ENCODE peak calls at places on chromosomes 4 and X, in nine cellular contexts. One of them, this sample, is unnamed.

GRCh38 chr4:61202100-61202637 is 2.0 kb downstream of the ADGRL3 start:
- DNase-seq in K562: no peak
- DNase-seq in HL-60: no peak
- DNase-seq in H1: peak; percentile 60
- DNase-seq in stomach: no peak
- DNase-seq in endothelial cell of umbilical vein: no peak
- DNase-seq in sigmoid colon: peak; percentile 57
- DNase-seq in breast epithelium: no peak
- DNase-seq in HCT116: no peak
- DNase-seq in this sample: no peak

GRCh38 chrX:1453390-1453783 is 678 bp upstream of the ASMTL start:
- DNase-seq in sigmoid colon: no peak
- DNase-seq in H1: no peak
- DNase-seq in HCT116: no peak
- DNase-seq in breast epithelium: no peak
- DNase-seq in K562: no peak
- DNase-seq in HL-60: no peak
- DNase-seq in endothelial cell of umbilical vein: no peak
- DNase-seq in stomach: no peak
- DNase-seq in this sample: no peak

GRCh38 chr4:160375746-160376452 is 1273.0 kb downstream of the RAPGEF2 start:
- DNase-seq in endothelial cell of umbilical vein: no peak
- DNase-seq in H1: no peak
- DNase-seq in sigmoid colon: no peak
- DNase-seq in HCT116: no peak
- DNase-seq in K562: no peak
- DNase-seq in breast epithelium: no peak
- DNase-seq in stomach: no peak
- DNase-seq in HL-60: no peak
- DNase-seq in this sample: no peak

GRCh38 chr4:38236503-38236902 is 276.3 kb downstream of the PTTG2 start:
- DNase-seq in HL-60: no peak
- DNase-seq in endothelial cell of umbilical vein: no peak
- DNase-seq in breast epithelium: no peak
- DNase-seq in stomach: no peak
- DNase-seq in H1: peak; percentile 33
- DNase-seq in HCT116: no peak
- DNase-seq in sigmoid colon: no peak
- DNase-seq in K562: no peak
- DNase-seq in this sample: no peak

GRCh38 chr4:22389240-22389871 is 126.5 kb downstream of the ADGRA3 start:
- DNase-seq in stomach: peak; percentile 45
- DNase-seq in H1: no peak
- DNase-seq in sigmoid colon: no peak
- DNase-seq in breast epithelium: no peak
- DNase-seq in K562: peak; percentile 55
- DNase-seq in HCT116: peak; percentile 48
- DNase-seq in endothelial cell of umbilical vein: peak; percentile 78
- DNase-seq in HL-60: peak; percentile 21
- DNase-seq in this sample: peak; percentile 21

GRCh38 chrX:133544105-133544504 is 128.8 kb upstream of the GPC4 start:
- DNase-seq in breast epithelium: no peak
- DNase-seq in HCT116: peak; percentile 67
- DNase-seq in sigmoid colon: no peak
- DNase-seq in endothelial cell of umbilical vein: no peak
- DNase-seq in K562: no peak
- DNase-seq in H1: no peak
- DNase-seq in HL-60: peak; percentile 6
- DNase-seq in stomach: no peak
- DNase-seq in this sample: no peak

GRCh38 chrX:9562851-9563250 is 98.0 kb downstream of the TBL1X start:
- DNase-seq in HL-60: no peak
- DNase-seq in HCT116: no peak
- DNase-seq in endothelial cell of umbilical vein: no peak
- DNase-seq in sigmoid colon: no peak
- DNase-seq in H1: no peak
- DNase-seq in stomach: no peak
- DNase-seq in K562: no peak
- DNase-seq in breast epithelium: peak; percentile 60
- DNase-seq in this sample: peak; percentile 20

GRCh38 chr4:8315343-8316250 is 46.0 kb downstream of the HTRA3 start:
- DNase-seq in endothelial cell of umbilical vein: peak; percentile 81
- DNase-seq in stomach: peak; percentile 61
- DNase-seq in HL-60: no peak
- DNase-seq in H1: peak; percentile 58
- DNase-seq in sigmoid colon: peak; percentile 87
- DNase-seq in K562: no peak
- DNase-seq in breast epithelium: no peak
- DNase-seq in HCT116: peak; percentile 13
- DNase-seq in this sample: peak; percentile 51

GRCh38 chrX:109856974-109857373 is 123.9 kb upstream of the ACSL4 start:
- DNase-seq in K562: peak; percentile 57
- DNase-seq in HL-60: no peak
- DNase-seq in endothelial cell of umbilical vein: peak; percentile 66
- DNase-seq in H1: no peak
- DNase-seq in stomach: no peak
- DNase-seq in HCT116: no peak
- DNase-seq in breast epithelium: no peak
- DNase-seq in sigmoid colon: no peak
- DNase-seq in this sample: no peak

GRCh38 chr4:19659131-19659530 is 592.6 kb upstream of the SLIT2 start:
- DNase-seq in HCT116: no peak
- DNase-seq in HL-60: no peak
- DNase-seq in endothelial cell of umbilical vein: no peak
- DNase-seq in sigmoid colon: no peak
- DNase-seq in breast epithelium: no peak
- DNase-seq in K562: no peak
- DNase-seq in stomach: no peak
- DNase-seq in H1: no peak
- DNase-seq in this sample: no peak

GRCh38 chr4:121642292-121642691 is 54.5 kb downstream of the ANXA5 start:
- DNase-seq in HCT116: no peak
- DNase-seq in K562: no peak
- DNase-seq in breast epithelium: no peak
- DNase-seq in sigmoid colon: no peak
- DNase-seq in stomach: no peak
- DNase-seq in endothelial cell of umbilical vein: no peak
- DNase-seq in HL-60: no peak
- DNase-seq in H1: no peak
- DNase-seq in this sample: no peak

GRCh38 chrX:37825225-37825842 is 22.0 kb downstream of the DYNLT3 start:
- DNase-seq in stomach: peak; percentile 57
- DNase-seq in sigmoid colon: peak; percentile 64
- DNase-seq in K562: peak; percentile 51
- DNase-seq in H1: peak; percentile 44
- DNase-seq in breast epithelium: peak; percentile 30
- DNase-seq in HL-60: no peak
- DNase-seq in HCT116: peak; percentile 8
- DNase-seq in endothelial cell of umbilical vein: peak; percentile 33
- DNase-seq in this sample: peak; percentile 30

GRCh38 chrX:18885317-18886004 is 98.5 kb downstream of the PHKA2 start:
- DNase-seq in HL-60: no peak
- DNase-seq in H1: no peak
- DNase-seq in stomach: no peak
- DNase-seq in HCT116: no peak
- DNase-seq in sigmoid colon: peak; percentile 54
- DNase-seq in endothelial cell of umbilical vein: peak; percentile 31
- DNase-seq in K562: no peak
- DNase-seq in breast epithelium: no peak
- DNase-seq in this sample: no peak

GRCh38 chrX:18886005-18886343 is 97.9 kb downstream of the PHKA2 start:
- DNase-seq in HCT116: no peak
- DNase-seq in HL-60: no peak
- DNase-seq in sigmoid colon: no peak
- DNase-seq in K562: no peak
- DNase-seq in endothelial cell of umbilical vein: no peak
- DNase-seq in H1: no peak
- DNase-seq in stomach: no peak
- DNase-seq in breast epithelium: no peak
- DNase-seq in this sample: no peak

GRCh38 chrX:18883234-18883960 is 100.5 kb downstream of the PHKA2 start:
- DNase-seq in sigmoid colon: peak; percentile 58
- DNase-seq in endothelial cell of umbilical vein: no peak
- DNase-seq in breast epithelium: no peak
- DNase-seq in HL-60: no peak
- DNase-seq in stomach: peak; percentile 36
- DNase-seq in H1: no peak
- DNase-seq in HCT116: no peak
- DNase-seq in K562: no peak
- DNase-seq in this sample: no peak

GRCh38 chrX:18884916-18885315 is 99.0 kb downstream of the PHKA2 start:
- DNase-seq in K562: no peak
- DNase-seq in HL-60: no peak
- DNase-seq in sigmoid colon: no peak
- DNase-seq in endothelial cell of umbilical vein: no peak
- DNase-seq in breast epithelium: no peak
- DNase-seq in H1: no peak
- DNase-seq in stomach: no peak
- DNase-seq in HCT116: no peak
- DNase-seq in this sample: no peak

GRCh38 chrX:18883961-18884765 is 99.8 kb downstream of the PHKA2 start:
- DNase-seq in sigmoid colon: no peak
- DNase-seq in H1: no peak
- DNase-seq in endothelial cell of umbilical vein: no peak
- DNase-seq in stomach: no peak
- DNase-seq in breast epithelium: no peak
- DNase-seq in K562: no peak
- DNase-seq in HCT116: no peak
- DNase-seq in HL-60: no peak
- DNase-seq in this sample: no peak
- TF ChIP-seq CTCF in sigmoid colon: no peak
- TF ChIP-seq CTCF in H1: no peak
- TF ChIP-seq CTCF in endothelial cell of umbilical vein: no peak
- TF ChIP-seq CTCF in stomach: no peak
- TF ChIP-seq CTCF in breast epithelium: no peak
- TF ChIP-seq CTCF in K562: no peak
- TF ChIP-seq CTCF in HCT116: no peak
- TF ChIP-seq CTCF in HL-60: no peak
- TF ChIP-seq CTCF in this sample: no peak

DNA sequence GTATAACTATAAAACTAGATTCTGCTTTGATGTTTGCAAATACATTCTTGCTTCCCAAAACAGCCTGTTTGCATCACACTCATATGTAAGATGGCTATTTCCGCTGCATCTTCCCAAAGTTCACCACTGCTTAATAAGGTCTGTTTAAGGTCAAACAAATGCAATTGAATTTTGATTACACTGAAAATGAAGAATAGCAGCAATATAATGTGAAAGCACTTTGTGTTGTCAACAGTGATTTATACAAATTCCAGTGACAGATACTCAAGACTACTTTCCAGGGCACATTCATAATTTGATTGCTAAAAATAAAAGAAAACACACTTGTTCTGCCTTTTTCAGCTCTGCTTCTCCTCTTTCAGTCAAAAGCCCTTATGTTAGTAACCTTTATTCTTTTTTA is 8.1 kb upstream of the PGAM4 start:
- DNase-seq in HL-60: no peak
- DNase-seq in sigmoid colon: no peak
- DNase-seq in stomach: no peak
- DNase-seq in H1: no peak
- DNase-seq in HCT116: no peak
- DNase-seq in breast epithelium: no peak
- DNase-seq in endothelial cell of umbilical vein: no peak
- DNase-seq in K562: no peak
- DNase-seq in this sample: no peak
- H3K27ac ChIP-seq in HL-60: no peak overlapping the region
- H3K27ac ChIP-seq in sigmoid colon: no peak overlapping the region
- H3K27ac ChIP-seq in stomach: no peak overlapping the region
- H3K27ac ChIP-seq in H1: no peak overlapping the region
- H3K27ac ChIP-seq in HCT116: no peak overlapping the region
- H3K27ac ChIP-seq in breast epithelium: no peak overlapping the region
- H3K27ac ChIP-seq in endothelial cell of umbilical vein: no peak overlapping the region
- H3K27ac ChIP-seq in K562: no peak overlapping the region
- H3K27ac ChIP-seq in this sample: no peak overlapping the region

GRCh38 chr4:73839071-73839470 is 2.6 kb downstream of the CXCL6 start:
- DNase-seq in HCT116: no peak
- DNase-seq in breast epithelium: no peak
- DNase-seq in K562: no peak
- DNase-seq in HL-60: no peak
- DNase-seq in sigmoid colon: no peak
- DNase-seq in endothelial cell of umbilical vein: no peak
- DNase-seq in H1: no peak
- DNase-seq in stomach: no peak
- DNase-seq in this sample: no peak

GRCh38 chr4:73841243-73841925 is 4.9 kb downstream of the CXCL6 start:
- DNase-seq in endothelial cell of umbilical vein: peak; percentile 39
- DNase-seq in breast epithelium: no peak
- DNase-seq in sigmoid colon: no peak
- DNase-seq in HL-60: no peak
- DNase-seq in H1: no peak
- DNase-seq in HCT116: no peak
- DNase-seq in K562: no peak
- DNase-seq in stomach: no peak
- DNase-seq in this sample: no peak

GRCh38 chr4:73839715-73840114 is 3.2 kb downstream of the CXCL6 start:
- DNase-seq in H1: no peak
- DNase-seq in breast epithelium: no peak
- DNase-seq in endothelial cell of umbilical vein: no peak
- DNase-seq in stomach: no peak
- DNase-seq in HL-60: no peak
- DNase-seq in sigmoid colon: no peak
- DNase-seq in HCT116: no peak
- DNase-seq in K562: no peak
- DNase-seq in this sample: no peak

GRCh38 chr4:73832651-73833237 is 3.7 kb upstream of the CXCL6 start:
- DNase-seq in HCT116: no peak
- DNase-seq in H1: no peak
- DNase-seq in endothelial cell of umbilical vein: no peak
- DNase-seq in breast epithelium: no peak
- DNase-seq in K562: peak; percentile 83
- DNase-seq in sigmoid colon: no peak
- DNase-seq in HL-60: no peak
- DNase-seq in stomach: no peak
- DNase-seq in this sample: no peak

GRCh38 chr4:73836373-73837269 is at the start of gene CXCL6:
- DNase-seq in K562: no peak
- DNase-seq in stomach: peak; percentile 48
- DNase-seq in endothelial cell of umbilical vein: peak; percentile 40
- DNase-seq in breast epithelium: no peak
- DNase-seq in sigmoid colon: peak; percentile 71
- DNase-seq in H1: peak; percentile 79
- DNase-seq in HL-60: no peak
- DNase-seq in HCT116: no peak
- DNase-seq in this sample: peak; percentile 28
- TF ChIP-seq POLR2AphosphoS5 in K562: no peak
- TF ChIP-seq POLR2AphosphoS5 in stomach: no peak
- TF ChIP-seq POLR2AphosphoS5 in endothelial cell of umbilical vein: no peak
- TF ChIP-seq POLR2AphosphoS5 in breast epithelium: no peak
- TF ChIP-seq POLR2AphosphoS5 in sigmoid colon: no peak
- TF ChIP-seq POLR2AphosphoS5 in H1: no peak
- TF ChIP-seq POLR2AphosphoS5 in HL-60: no peak
- TF ChIP-seq POLR2AphosphoS5 in HCT116: no peak
- TF ChIP-seq POLR2AphosphoS5 in this sample: no peak

DNA sequence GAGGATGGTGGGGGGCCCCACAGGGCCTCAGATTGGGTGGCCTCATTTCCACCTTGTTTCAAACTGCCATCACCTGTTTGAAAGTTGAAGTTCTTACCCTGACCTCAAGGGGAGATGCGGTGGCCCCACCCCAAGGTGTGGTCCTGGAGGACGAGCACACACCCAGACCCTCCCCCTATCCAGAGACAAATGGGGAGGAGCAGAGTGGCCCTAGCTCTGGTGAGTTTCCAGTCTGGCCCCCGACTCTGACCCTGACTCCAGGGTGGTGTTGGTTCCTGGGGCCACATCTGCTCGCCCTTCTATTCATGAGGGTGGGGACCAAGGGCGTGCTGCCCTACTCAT is 36.3 kb upstream of the ADRA2C start:
- DNase-seq in K562: no peak
- DNase-seq in H1: no peak
- DNase-seq in endothelial cell of umbilical vein: no peak
- DNase-seq in HL-60: no peak
- DNase-seq in breast epithelium: no peak
- DNase-seq in stomach: no peak
- DNase-seq in HCT116: no peak
- DNase-seq in sigmoid colon: no peak
- DNase-seq in this sample: no peak
- TF ChIP-seq CTCF in K562: no peak
- TF ChIP-seq CTCF in H1: peak; percentile 32
- TF ChIP-seq CTCF in endothelial cell of umbilical vein: no peak
- TF ChIP-seq CTCF in HL-60: no peak
- TF ChIP-seq CTCF in breast epithelium: no peak
- TF ChIP-seq CTCF in stomach: no peak
- TF ChIP-seq CTCF in HCT116: peak; percentile 14
- TF ChIP-seq CTCF in sigmoid colon: no peak
- TF ChIP-seq CTCF in this sample: no peak